ENCODE peak calls at places on chromosomes 6 and 20, in eight cellular contexts. B is mammary epithelial cell; J is CD8-positive, alpha-beta memory T cell; A is aorta; F is lung; Y is PC-3; R is neural progenitor cell; L is breast epithelium. C is an unnamed sample.

GRCh38 chr6:41470341-41471063 is 75.7 kb upstream of the FOXP4 start:
- DNase-seq in B (no peak), J (no peak), A (peak; percentile 88), F (peak; percentile 51), Y (no peak), R (peak; percentile 57), L (peak; percentile 31), C (no peak)

GRCh38 chr6:12605888-12606345 is 110.7 kb upstream of the PHACTR1 start:
- DNase-seq in B (peak; percentile 61), J (no peak), A (no peak), F (peak; percentile 59), Y (peak; percentile 82), R (peak; percentile 85), L (peak; percentile 40), C (peak; percentile 22)

GRCh38 chr6:14921170-14921569 is 324.7 kb upstream of the JARID2 start:
- DNase-seq in B (no peak), J (no peak), A (peak; percentile 84), F (peak; percentile 38), Y (no peak), R (peak; percentile 76), L (no peak), C (no peak)

GRCh38 chr6:31580807-31581437 is 1.3 kb downstream of the LTB start:
- DNase-seq in B (peak; percentile 66), J (peak; percentile 83), A (peak; percentile 92), F (peak; percentile 86), Y (peak; percentile 75), R (peak; percentile 93), L (peak; percentile 75), C (peak; percentile 82)

GRCh38 chr20:11912013-11912663 is 5.6 kb upstream of the BTBD3 start:
- DNase-seq in B (no peak), J (no peak), A (no peak), F (no peak), Y (peak; percentile 30), R (peak; percentile 21), L (no peak), C (no peak)

GRCh38 chr20:35643045-35643444 is 21.7 kb downstream of the CPNE1 start:
- DNase-seq in B (no peak), J (no peak), A (no peak), F (no peak), Y (no peak), R (no peak), L (no peak), C (no peak)

GRCh38 chr6:19836799-19837510 is at the start of gene ID4:
- DNase-seq in B (peak; percentile 7), J (no peak), A (peak; percentile 97), F (peak; percentile 95), Y (peak; percentile 12), R (peak; percentile 98), L (peak; percentile 96), C (no peak)

GRCh38 chr6:24991748-24992467 is 56.1 kb upstream of the RIPOR2 start:
- DNase-seq in B (peak; percentile 38), J (peak; percentile 53), A (peak; percentile 55), F (peak; percentile 53), Y (peak; percentile 72), R (peak; percentile 80), L (no peak), C (peak; percentile 91)

DNA sequence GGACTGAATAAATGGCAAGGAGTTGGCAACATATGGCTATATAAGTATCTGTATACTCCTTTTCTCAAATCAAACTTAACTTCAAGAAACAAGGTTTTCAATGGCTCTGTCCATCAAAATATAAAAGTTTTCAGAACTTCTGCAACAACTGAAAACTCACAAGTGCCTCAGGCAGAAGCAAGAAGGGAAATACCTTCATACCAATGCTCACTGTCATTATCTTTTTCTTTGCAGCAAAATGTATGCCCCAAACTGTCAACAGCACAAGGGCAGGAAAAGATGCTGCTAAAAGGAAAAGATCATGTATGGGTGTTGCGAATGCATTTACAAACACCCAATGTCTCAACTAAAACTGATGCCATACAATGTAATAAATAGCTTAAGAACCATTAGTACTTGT is 45.9 kb downstream of the PTPRK start:
- DNase-seq in B (peak; percentile 32), J (no peak), A (no peak), F (no peak), Y (no peak), R (no peak), L (no peak), C (no peak)
- H3K4me3 ChIP-seq in B (no peak overlapping the region), J (no peak overlapping the region), A (no peak overlapping the region), F (no peak overlapping the region), Y (no peak overlapping the region), R (no peak overlapping the region), L (no peak overlapping the region), C (no peak overlapping the region)

DNA sequence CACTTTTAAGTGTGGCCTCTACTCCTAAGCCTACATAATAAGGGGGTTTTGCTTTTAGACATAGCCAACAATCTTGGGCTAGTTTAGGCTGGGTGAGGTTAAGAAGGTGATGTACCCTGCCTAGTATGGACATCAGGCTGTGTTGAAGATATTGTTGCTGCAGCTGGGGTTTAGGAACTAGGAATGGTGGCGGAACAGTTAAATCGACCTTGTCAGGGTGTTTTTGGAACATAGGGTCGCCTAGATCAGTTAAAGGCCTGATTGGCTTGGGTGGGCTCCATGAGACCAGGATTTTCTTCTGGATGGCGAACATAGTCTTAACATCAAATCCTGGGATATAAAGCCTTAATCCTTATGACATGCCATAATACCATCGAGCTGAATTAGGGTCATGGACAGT is 156.1 kb downstream of the TRIM27 start:
- DNase-seq in B (no peak), J (no peak), A (no peak), F (no peak), Y (no peak), R (no peak), L (no peak), C (no peak)
- H3K27me3 ChIP-seq in B (peaks cover 55% of the 10 kb centered on the region), J (peaks cover 56% of the 10 kb centered on the region), A (peaks cover 4% of the 10 kb centered on the region), F (peaks cover 9% of the 10 kb centered on the region), Y (peaks cover 48% of the 10 kb centered on the region), R (peaks cover 100% of the 10 kb centered on the region), L (peaks cover 99% of the 10 kb centered on the region), C (peaks cover 62% of the 10 kb centered on the region)

GRCh38 chr20:43102394-43102793 is 87.3 kb downstream of the PTPRT start:
- DNase-seq in B (no peak), J (no peak), A (no peak), F (no peak), Y (no peak), R (peak; percentile 32), L (no peak), C (no peak)

GRCh38 chr20:43095034-43095433 is 94.7 kb downstream of the PTPRT start:
- DNase-seq in B (no peak), J (no peak), A (no peak), F (no peak), Y (no peak), R (no peak), L (no peak), C (no peak)

GRCh38 chr20:43092689-43093088 is 97.0 kb downstream of the PTPRT start:
- DNase-seq in B (no peak), J (no peak), A (no peak), F (no peak), Y (no peak), R (no peak), L (no peak), C (no peak)

DNA sequence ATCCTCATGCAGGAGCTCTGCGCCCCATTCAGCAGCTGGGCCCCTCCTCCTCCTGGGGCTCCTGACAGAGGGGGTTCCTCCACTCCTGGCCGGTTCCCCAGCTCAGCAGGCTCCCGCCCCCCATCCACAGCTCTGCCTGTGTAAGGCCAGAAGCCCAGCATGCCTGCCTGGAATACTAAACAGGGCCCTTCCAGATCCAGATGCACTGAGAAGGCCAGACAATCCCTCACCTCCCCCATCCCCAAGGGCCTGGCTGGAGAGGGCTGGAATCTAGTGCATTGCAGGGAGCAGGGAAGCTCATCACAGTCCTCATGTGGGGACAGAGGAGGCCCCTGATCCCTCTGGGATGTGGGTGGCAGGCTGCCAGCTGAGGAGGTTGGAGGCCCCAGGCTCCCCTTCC is 93.2 kb downstream of the PTPRT start:
- DNase-seq in B (no peak), J (no peak), A (no peak), F (no peak), Y (no peak), R (peak; percentile 25), L (no peak), C (no peak)
- H3K27ac ChIP-seq in B (no peak overlapping the region), J (no peak overlapping the region), A (no peak overlapping the region), F (no peak overlapping the region), Y (no peak overlapping the region), R (no peak overlapping the region), L (no peak overlapping the region), C (no peak overlapping the region)

DNA sequence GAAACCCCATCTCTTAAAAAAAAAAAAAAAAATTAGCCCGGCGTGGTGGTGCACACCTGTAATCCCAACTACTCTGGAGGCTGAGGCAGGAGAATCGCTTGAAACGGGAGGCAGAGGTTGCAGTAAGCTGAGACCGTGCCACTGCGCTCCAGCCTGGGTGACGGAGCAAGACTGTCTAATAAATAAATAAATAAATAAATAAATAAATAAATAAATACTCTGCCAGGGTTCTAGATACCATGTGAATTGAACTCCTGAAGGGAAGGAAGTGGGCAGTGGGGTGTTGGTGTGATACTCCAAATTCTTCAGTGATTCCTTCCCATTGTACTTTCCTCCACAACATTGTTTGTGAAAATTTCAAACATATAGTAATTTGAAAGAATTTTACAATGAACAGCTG is 100.5 kb downstream of the PLCB4 start:
- DNase-seq in B (no peak), J (no peak), A (no peak), F (no peak), Y (no peak), R (no peak), L (no peak), C (no peak)
- H3K4me3 ChIP-seq in B (no peak overlapping the region), J (no peak overlapping the region), A (no peak overlapping the region), F (no peak overlapping the region), Y (no peak overlapping the region), R (no peak overlapping the region), L (no peak overlapping the region), C (no peak overlapping the region)

GRCh38 chr20:60966031-60966430 is 286.0 kb upstream of the CDH4 start:
- DNase-seq in B (no peak), J (no peak), A (no peak), F (no peak), Y (no peak), R (no peak), L (no peak), C (no peak)
- H3K27me3 ChIP-seq in B (peaks cover 5% of the 10 kb centered on the region), J (no peaks in the 10 kb centered on the region), A (no peaks in the 10 kb centered on the region), F (peaks cover 7% of the 10 kb centered on the region), Y (no peaks in the 10 kb centered on the region), R (no peaks in the 10 kb centered on the region), L (peaks cover 11% of the 10 kb centered on the region), C (no peaks in the 10 kb centered on the region)

GRCh38 chr6:46281110-46281509 is 110.3 kb upstream of the ENPP5 start:
- DNase-seq in B (no peak), J (no peak), A (no peak), F (no peak), Y (no peak), R (no peak), L (no peak), C (no peak)
- H3K27ac ChIP-seq in B (no peak overlapping the region), J (no peak overlapping the region), A (no peak overlapping the region), F (no peak overlapping the region), Y (no peak overlapping the region), R (no peak overlapping the region), L (no peak overlapping the region), C (no peak overlapping the region)

C was measured in CD4-positive, CD25-positive, alpha-beta regulatory T cell.